ENCODE peak calls at places on chromosomes 16 and 17, in seven cellular contexts. O is prostate gland; Q is left lung; I is Calu3; J is CD8-positive, alpha-beta T cell; S is body of pancreas; M is fibroblast of mammary gland. N is an unnamed sample.

GRCh38 chr17:72826602-72827001 is 265.9 kb downstream of the SLC39A11 start:
- DNase-seq in J (no peak), Q (no peak), M (peak), I (no peak), O (no peak), S (no peak), N (no peak)

GRCh38 chr16:78100162-78100467 is 661 bp downstream of the WWOX start:
- DNase-seq in Q (no peak), J (no peak), O (no peak), S (no peak), M (no peak), I (no peak), N (no peak)

GRCh38 chr16:85200471-85201278 is 88.4 kb upstream of the CIBAR2 start:
- DNase-seq in O (no peak), M (no peak), J (no peak), S (no peak), Q (peak), I (peak), N (no peak)

GRCh38 chr17:72039490-72039889 is 81.3 kb upstream of the SOX9 start:
- DNase-seq in J (no peak), Q (no peak), O (no peak), S (no peak), I (no peak), M (no peak), N (no peak)

GRCh38 chr17:74631468-74632195 is 8.1 kb upstream of the CD300E start:
- DNase-seq in S (no peak), O (no peak), J (no peak), I (no peak), Q (no peak), M (peak), N (no peak)

GRCh38 chr17:56596741-56597494 is 3.4 kb downstream of the NOG start:
- DNase-seq in O (no peak), Q (no peak), S (no peak), M (no peak), I (no peak), J (peak), N (no peak)

GRCh38 chr16:1620391-1620790 is 8.2 kb downstream of the CRAMP1 start:
- DNase-seq in S (no peak), I (no peak), M (no peak), O (no peak), J (no peak), Q (no peak), N (no peak)

GRCh38 chr16:22232277-22233049 is 26.4 kb downstream of the EEF2K start:
- DNase-seq in M (peak), O (peak), Q (no peak), J (no peak), I (peak), S (peak), N (no peak)

GRCh38 chr16:59878999-59879398 is 1144.9 kb upstream of the GOT2 start:
- DNase-seq in S (no peak), I (peak), Q (no peak), M (no peak), O (no peak), J (no peak), N (no peak)

GRCh38 chr17:45687594-45687993 is 96.5 kb upstream of the CRHR1 start:
- DNase-seq in S (no peak), J (no peak), O (no peak), I (no peak), M (no peak), Q (no peak), N (peak)

GRCh38 chr17:65586899-65587298 is 25.5 kb upstream of the AXIN2 start:
- DNase-seq in S (no peak), Q (no peak), I (no peak), J (no peak), M (no peak), O (no peak), N (no peak)

GRCh38 chr17:65595071-65595655 is 33.7 kb upstream of the AXIN2 start:
- DNase-seq in Q (no peak), J (no peak), O (no peak), I (no peak), S (no peak), M (no peak), N (no peak)

GRCh38 chr17:61179316-61179715 is 220.3 kb upstream of the TBX2 start:
- DNase-seq in M (no peak), I (no peak), O (no peak), Q (no peak), S (no peak), J (no peak), N (no peak)

GRCh38 chr17:41013181-41013580 is 4.3 kb upstream of the KRTAP3-1 start:
- DNase-seq in Q (no peak), J (no peak), O (no peak), S (no peak), I (no peak), M (peak), N (no peak)

DNA sequence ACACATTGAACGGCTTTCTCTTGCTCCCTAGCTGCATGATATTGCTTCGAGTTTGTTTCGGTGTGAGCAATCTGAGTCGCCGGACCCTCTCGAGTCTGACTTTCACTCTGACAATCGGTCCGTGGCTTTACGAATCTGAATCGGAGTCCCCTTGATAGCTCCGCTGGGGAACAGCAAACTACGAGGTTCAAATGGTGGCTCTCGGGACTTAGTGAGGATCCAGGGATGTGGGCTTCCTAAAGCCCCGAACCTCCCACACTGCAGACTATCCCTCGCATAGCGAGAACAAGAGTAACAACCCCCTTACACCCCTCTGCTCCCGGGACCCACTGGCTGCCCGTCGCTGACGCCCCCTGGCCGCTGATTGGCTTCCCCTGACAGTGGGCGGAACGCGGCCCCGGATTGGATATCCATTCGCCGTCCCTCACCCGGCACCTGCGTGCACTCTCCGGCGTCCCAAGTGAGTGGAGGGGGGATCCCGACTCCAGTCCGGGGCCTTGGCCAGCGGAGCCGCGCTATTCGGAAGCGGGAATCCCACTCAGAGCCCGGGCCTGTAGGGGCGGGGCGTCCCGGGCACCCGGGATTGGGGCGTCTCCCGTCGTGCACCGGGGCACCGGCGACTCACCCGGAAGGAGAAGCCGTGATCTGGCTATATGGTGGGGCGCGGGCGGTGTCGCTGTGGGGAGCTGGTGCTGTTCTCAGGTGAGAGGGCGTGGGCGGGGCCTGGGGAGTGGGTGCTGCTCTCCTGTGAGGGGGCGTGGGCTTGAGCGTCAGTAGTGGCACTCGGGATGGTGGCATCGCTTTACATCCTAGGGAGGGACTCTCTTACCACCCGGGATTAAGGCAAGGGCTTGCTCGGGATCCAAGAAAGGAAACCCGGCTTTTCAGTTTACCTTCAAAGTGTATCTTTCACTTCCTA is at the start of gene SNX11:
- DNase-seq in S (peak), I (peak), M (peak), J (peak), Q (peak), O (peak), N (peak)
- TF ChIP-seq CTCF in S (no peak), I (no peak), M (no peak), J (no peak), Q (no peak), O (no peak), N (peak)

DNA sequence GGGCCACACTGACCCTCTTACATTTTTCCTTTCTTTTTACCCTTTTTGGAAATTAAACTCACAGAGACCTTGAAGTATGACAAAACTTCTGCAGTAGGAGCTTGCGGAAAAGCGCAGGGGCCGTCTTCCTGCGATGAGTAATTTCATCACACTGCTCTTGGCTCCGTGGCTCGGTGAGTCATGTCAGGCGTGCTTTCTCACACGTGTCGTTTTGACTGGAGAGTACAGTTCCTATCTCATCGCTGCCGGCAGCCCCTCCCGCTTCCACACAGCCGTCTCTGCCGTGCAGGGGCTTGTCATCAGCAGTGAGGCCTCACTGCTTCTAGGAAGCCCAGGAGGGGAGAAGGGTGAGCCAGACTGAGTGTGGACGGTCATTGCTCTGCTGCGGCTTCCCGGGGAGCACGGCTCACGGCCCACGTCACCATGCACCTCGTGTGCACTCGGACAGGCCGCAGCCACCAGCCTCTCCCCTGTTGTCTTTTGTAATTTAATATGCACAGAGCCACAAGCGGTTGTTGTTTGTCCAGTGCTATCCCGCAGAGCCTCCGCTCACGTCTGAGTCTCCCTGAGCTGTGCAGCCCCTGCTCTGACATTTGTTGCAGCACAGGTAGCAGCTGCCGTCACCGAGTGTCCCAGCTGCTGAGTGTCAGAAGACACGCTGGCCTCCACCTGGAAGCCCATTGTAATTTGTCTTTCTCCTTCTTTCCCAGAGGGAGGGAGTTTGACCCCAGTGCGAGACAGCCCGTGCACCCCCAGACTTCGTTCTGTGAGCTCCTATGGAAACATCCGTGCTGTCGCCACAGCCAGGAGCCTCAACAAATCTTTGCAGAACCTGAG is 99.4 kb upstream of the CHMP6 start:
- DNase-seq in I (no peak), M (peak), S (peak), Q (peak), J (peak), O (peak), N (peak)
- TF ChIP-seq CTCF in I (no peak), M (no peak), S (no peak), Q (no peak), J (no peak), O (no peak), N (no peak)

GRCh38 chr16:70438983-70439862 is at the start of gene ST3GAL2:
- DNase-seq in S (peak), O (peak), M (peak), J (peak), Q (peak), I (peak), N (peak)
- TF ChIP-seq CTCF in S (peak), O (no peak), M (no peak), J (no peak), Q (no peak), I (peak), N (no peak)

DNA sequence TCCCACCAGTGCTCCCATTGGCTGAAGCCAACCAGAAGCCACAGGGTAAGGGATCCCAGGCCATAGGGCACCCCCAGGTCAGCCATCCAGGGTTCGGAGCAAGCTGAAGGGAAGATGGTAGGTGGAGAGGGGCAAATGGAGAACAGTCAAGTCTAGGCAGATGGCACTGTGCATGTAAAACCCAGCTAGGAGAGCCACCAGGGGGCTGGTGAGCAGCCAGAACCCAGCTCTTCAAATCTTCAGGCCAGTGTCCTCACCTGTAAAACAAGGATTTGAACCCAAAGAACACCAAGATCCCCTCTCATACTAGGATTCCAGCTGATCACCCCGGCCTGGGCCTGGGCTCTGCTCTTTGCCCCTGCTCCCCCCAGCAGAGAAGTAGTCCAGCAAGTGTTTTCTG is 43.5 kb downstream of the GINS3 start:
- DNase-seq in J (no peak), Q (no peak), M (no peak), I (no peak), S (no peak), O (no peak), N (no peak)
- TF ChIP-seq CTCF in J (no peak), Q (no peak), M (no peak), I (no peak), S (no peak), O (no peak), N (no peak)

GRCh38 chr17:81693491-81694360 is 9.4 kb upstream of the MRPL12 start:
- DNase-seq in M (no peak), O (no peak), I (no peak), S (no peak), J (no peak), Q (no peak), N (no peak)
- TF ChIP-seq CTCF in M (no peak), O (no peak), I (no peak), S (no peak), J (no peak), Q (no peak), N (peak)